ENCODE peak calls at places on chromosomes 6 and 20, in ten cellular contexts. O is HEK293T; X is thoracic aorta; F is effector memory CD4-positive, alpha-beta T cell; A is aorta; E is NCI-H2171; U is stimulated activated CD4-positive, alpha-beta T cell treated with anti-CD3 and anti-CD28 coated beads, Interleukin-15, amount 100 ng/mL, for 1 hour; Z is fibroblast of the aortic adventitia; T is T-helper 9 cell; L is astrocyte of the spinal cord. M is an unnamed sample.

GRCh38 chr20:50269111-50270033 is 78.7 kb downstream of the CEBPB start:
- DNase-seq in Z (no peak), O (no peak), T (no peak), F (no peak), L (no peak), U (no peak), A (peak; percentile 50), E (no peak), X (no peak), M (no peak)

GRCh38 chr20:25859649-25860530 is 163.2 kb upstream of the ZNF337 start:
- DNase-seq in T (peak; percentile 52), Z (peak; percentile 39), O (no peak), L (peak; percentile 35), U (no peak), E (peak; percentile 68), A (peak; percentile 88), X (no peak), F (peak; percentile 71), M (no peak)

GRCh38 chr6:39274471-39274870 is 39.7 kb downstream of the KCNK17 start:
- DNase-seq in F (no peak), U (no peak), E (no peak), L (no peak), A (no peak), O (no peak), T (no peak), X (no peak), Z (no peak), M (no peak)

GRCh38 chr6:136158398-136158797 is 91.7 kb downstream of the MTFR2 start:
- DNase-seq in X (no peak), F (no peak), U (no peak), Z (peak; percentile 76), O (no peak), T (no peak), A (peak; percentile 48), E (no peak), L (peak; percentile 15), M (no peak)

GRCh38 chr20:61573415-61574305 is 321.6 kb downstream of the CDH4 start:
- DNase-seq in A (no peak), O (no peak), F (no peak), T (no peak), E (no peak), Z (no peak), L (no peak), U (no peak), X (no peak), M (no peak)

GRCh38 chr6:117215353-117216090 is 49.8 kb upstream of the VGLL2 start:
- DNase-seq in F (no peak), T (no peak), Z (no peak), L (no peak), O (no peak), X (no peak), E (no peak), A (no peak), U (no peak), M (no peak)

GRCh38 chr6:40912158-40912946 is 126.7 kb downstream of the UNC5CL start:
- DNase-seq in X (no peak), Z (no peak), E (peak; percentile 89), T (no peak), A (peak; percentile 51), U (no peak), F (no peak), L (no peak), O (peak; percentile 42), M (no peak)

GRCh38 chr6:87066449-87067288 is 28.2 kb downstream of the CGA start:
- DNase-seq in Z (peak; percentile 75), X (no peak), E (peak; percentile 53), F (peak; percentile 15), A (no peak), T (peak; percentile 5), L (peak; percentile 68), O (peak; percentile 58), U (no peak), M (peak; percentile 18)

GRCh38 chr20:370977-371754 is 9.4 kb upstream of the TRIB3 start:
- DNase-seq in F (no peak), A (no peak), U (no peak), Z (no peak), X (no peak), E (no peak), T (no peak), O (no peak), L (no peak), M (no peak)

GRCh38 chr6:142333431-142333830 is 31.6 kb downstream of the ADGRG6 start:
- DNase-seq in Z (no peak), U (no peak), F (no peak), E (no peak), T (no peak), A (no peak), O (no peak), X (no peak), L (no peak), M (no peak)

GRCh38 chr6:156976144-156977088 is 199.2 kb downstream of the ARID1B start:
- DNase-seq in U (no peak), L (peak; percentile 63), O (no peak), E (no peak), A (no peak), Z (peak; percentile 51), T (no peak), F (no peak), X (no peak), M (no peak)

GRCh38 chr6:142940487-142940886 is 4.5 kb downstream of the HIVEP2 start:
- DNase-seq in X (no peak), T (no peak), U (no peak), F (no peak), O (no peak), Z (peak; percentile 81), L (peak; percentile 45), A (no peak), E (no peak), M (no peak)

GRCh38 chr6:116101298-116101718 is 655 bp downstream of the NT5DC1 start:
- DNase-seq in O (no peak), A (peak; percentile 91), U (no peak), L (no peak), E (no peak), X (peak; percentile 28), Z (no peak), F (no peak), T (no peak), M (no peak)

GRCh38 chr6:157823523-157824370 is 701 bp downstream of the SNX9 start:
- DNase-seq in L (peak; percentile 80), X (no peak), E (peak; percentile 25), A (peak; percentile 62), O (peak; percentile 31), T (peak; percentile 52), F (peak; percentile 58), Z (peak; percentile 85), U (peak; percentile 27), M (peak; percentile 54)

GRCh38 chr20:32457476-32457986 is 99.4 kb downstream of the ASXL1 start:
- DNase-seq in T (no peak), X (no peak), U (no peak), E (peak; percentile 27), A (peak; percentile 76), L (peak; percentile 57), F (no peak), O (peak; percentile 80), Z (peak; percentile 45), M (peak; percentile 86)

GRCh38 chr20:2775139-2775538 is 25.3 kb downstream of the CPXM1 start:
- DNase-seq in U (no peak), Z (no peak), T (no peak), L (no peak), X (no peak), F (no peak), O (no peak), A (no peak), E (no peak), M (no peak)

GRCh38 chr20:5654557-5654956 is 95.6 kb upstream of the SHLD1 start:
- DNase-seq in U (no peak), Z (peak; percentile 95), E (no peak), O (no peak), L (peak; percentile 92), A (no peak), F (no peak), X (no peak), T (no peak), M (peak; percentile 84)

GRCh38 chr6:14767176-14767575 is 478.7 kb upstream of the JARID2 start:
- DNase-seq in A (no peak), L (no peak), F (no peak), Z (no peak), U (no peak), T (no peak), X (no peak), O (no peak), E (peak; percentile 45), M (no peak)

GRCh38 chr20:3067139-3068009 is 4.0 kb upstream of the OXT start:
- DNase-seq in O (no peak), U (no peak), Z (no peak), T (no peak), A (no peak), X (no peak), E (no peak), F (no peak), L (no peak), M (no peak)

GRCh38 chr20:326645-327031 is 1.3 kb downstream of the SOX12 start:
- DNase-seq in A (peak; percentile 66), Z (no peak), X (no peak), U (no peak), O (no peak), E (no peak), T (no peak), F (peak; percentile 13), L (no peak), M (no peak)

GRCh38 chr6:17881085-17881883 is 106.2 kb downstream of the KIF13A start:
- DNase-seq in O (no peak), E (no peak), T (no peak), A (peak; percentile 60), U (no peak), F (no peak), Z (no peak), X (no peak), L (no peak), M (no peak)

M was measured in retinal pigment epithelial cell.